ENCODE peak calls at places on chromosomes 3 and 15, in nine cellular contexts. One of them, this sample, is unnamed.
A peak's percentile ranks its signal among the peaks of the same experiment; 100 is the strongest.

GRCh38 chr3:31635586-31635985 is 102.9 kb downstream of the STT3B start:
- DNase-seq in NCI-H69: no peak
- DNase-seq in HTR-8/SVneo: no peak
- DNase-seq in astrocyte: no peak
- DNase-seq in left ventricle myocardium inferior: no peak
- DNase-seq in astrocyte of the spinal cord: no peak
- DNase-seq in tibial artery: no peak
- DNase-seq in hypothalamus: no peak
- DNase-seq in ELF-1: no peak
- DNase-seq in this sample: no peak

GRCh38 chr15:36831915-36832310 is 252.5 kb downstream of the CDIN1 start:
- DNase-seq in NCI-H69: peak; percentile 92
- DNase-seq in HTR-8/SVneo: no peak
- DNase-seq in astrocyte: no peak
- DNase-seq in left ventricle myocardium inferior: no peak
- DNase-seq in astrocyte of the spinal cord: no peak
- DNase-seq in tibial artery: no peak
- DNase-seq in hypothalamus: no peak
- DNase-seq in ELF-1: no peak
- DNase-seq in this sample: no peak

GRCh38 chr15:97316362-97316761 is 644.1 kb upstream of the ARRDC4 start:
- DNase-seq in NCI-H69: peak; percentile 44
- DNase-seq in HTR-8/SVneo: no peak
- DNase-seq in astrocyte: no peak
- DNase-seq in left ventricle myocardium inferior: no peak
- DNase-seq in astrocyte of the spinal cord: no peak
- DNase-seq in tibial artery: no peak
- DNase-seq in hypothalamus: no peak
- DNase-seq in ELF-1: peak; percentile 28
- DNase-seq in this sample: no peak

GRCh38 chr3:49998326-49998725 is 58.4 kb downstream of the RBM6 start:
- DNase-seq in NCI-H69: no peak
- DNase-seq in HTR-8/SVneo: peak; percentile 22
- DNase-seq in astrocyte: peak; percentile 32
- DNase-seq in left ventricle myocardium inferior: no peak
- DNase-seq in astrocyte of the spinal cord: peak; percentile 62
- DNase-seq in tibial artery: no peak
- DNase-seq in hypothalamus: no peak
- DNase-seq in ELF-1: no peak
- DNase-seq in this sample: no peak

GRCh38 chr3:67094769-67095168 is 96.7 kb downstream of the KBTBD8 start:
- DNase-seq in NCI-H69: peak; percentile 5
- DNase-seq in HTR-8/SVneo: no peak
- DNase-seq in astrocyte: no peak
- DNase-seq in left ventricle myocardium inferior: no peak
- DNase-seq in astrocyte of the spinal cord: no peak
- DNase-seq in tibial artery: no peak
- DNase-seq in hypothalamus: no peak
- DNase-seq in ELF-1: no peak
- DNase-seq in this sample: no peak

GRCh38 chr15:74790080-74790916 is 8.4 kb downstream of the CSK start:
- DNase-seq in NCI-H69: no peak
- DNase-seq in HTR-8/SVneo: peak; percentile 54
- DNase-seq in astrocyte: peak; percentile 91
- DNase-seq in left ventricle myocardium inferior: peak; percentile 82
- DNase-seq in astrocyte of the spinal cord: peak; percentile 95
- DNase-seq in tibial artery: peak; percentile 77
- DNase-seq in hypothalamus: peak; percentile 54
- DNase-seq in ELF-1: no peak
- DNase-seq in this sample: peak; percentile 94

GRCh38 chr3:100368421-100368820 is 32.5 kb downstream of the TOMM70 start:
- DNase-seq in NCI-H69: no peak
- DNase-seq in HTR-8/SVneo: no peak
- DNase-seq in astrocyte: no peak
- DNase-seq in left ventricle myocardium inferior: no peak
- DNase-seq in astrocyte of the spinal cord: no peak
- DNase-seq in tibial artery: no peak
- DNase-seq in hypothalamus: no peak
- DNase-seq in ELF-1: no peak
- DNase-seq in this sample: no peak

GRCh38 chr15:53072077-53072476 is 281.9 kb upstream of the ONECUT1 start:
- DNase-seq in NCI-H69: peak; percentile 58
- DNase-seq in HTR-8/SVneo: peak; percentile 10
- DNase-seq in astrocyte: peak; percentile 45
- DNase-seq in left ventricle myocardium inferior: no peak
- DNase-seq in astrocyte of the spinal cord: peak; percentile 17
- DNase-seq in tibial artery: no peak
- DNase-seq in hypothalamus: no peak
- DNase-seq in ELF-1: peak; percentile 67
- DNase-seq in this sample: no peak

GRCh38 chr3:51269466-51269865 is 115.6 kb upstream of the MANF start:
- DNase-seq in NCI-H69: no peak
- DNase-seq in HTR-8/SVneo: no peak
- DNase-seq in astrocyte: no peak
- DNase-seq in left ventricle myocardium inferior: no peak
- DNase-seq in astrocyte of the spinal cord: no peak
- DNase-seq in tibial artery: no peak
- DNase-seq in hypothalamus: no peak
- DNase-seq in ELF-1: peak; percentile 2
- DNase-seq in this sample: no peak

GRCh38 chr3:114496874-114497273 is 203.0 kb downstream of the TIGIT start:
- DNase-seq in NCI-H69: no peak
- DNase-seq in HTR-8/SVneo: peak; percentile 37
- DNase-seq in astrocyte: peak; percentile 27
- DNase-seq in left ventricle myocardium inferior: no peak
- DNase-seq in astrocyte of the spinal cord: peak; percentile 14
- DNase-seq in tibial artery: no peak
- DNase-seq in hypothalamus: no peak
- DNase-seq in ELF-1: no peak
- DNase-seq in this sample: no peak

GRCh38 chr3:160793853-160794252 is 37.8 kb downstream of the PPM1L start:
- DNase-seq in NCI-H69: no peak
- DNase-seq in HTR-8/SVneo: no peak
- DNase-seq in astrocyte: no peak
- DNase-seq in left ventricle myocardium inferior: no peak
- DNase-seq in astrocyte of the spinal cord: no peak
- DNase-seq in tibial artery: no peak
- DNase-seq in hypothalamus: no peak
- DNase-seq in ELF-1: no peak
- DNase-seq in this sample: no peak

GRCh38 chr15:95262866-95263564 is 1031.7 kb downstream of the MCTP2 start:
- DNase-seq in NCI-H69: no peak
- DNase-seq in HTR-8/SVneo: no peak
- DNase-seq in astrocyte: peak; percentile 91
- DNase-seq in left ventricle myocardium inferior: no peak
- DNase-seq in astrocyte of the spinal cord: peak; percentile 78
- DNase-seq in tibial artery: no peak
- DNase-seq in hypothalamus: no peak
- DNase-seq in ELF-1: no peak
- DNase-seq in this sample: no peak

GRCh38 chr3:111568906-111569305 is 26.2 kb downstream of the ZBED2 start:
- DNase-seq in NCI-H69: no peak
- DNase-seq in HTR-8/SVneo: no peak
- DNase-seq in astrocyte: peak; percentile 20
- DNase-seq in left ventricle myocardium inferior: no peak
- DNase-seq in astrocyte of the spinal cord: no peak
- DNase-seq in tibial artery: no peak
- DNase-seq in hypothalamus: no peak
- DNase-seq in ELF-1: no peak
- DNase-seq in this sample: no peak

GRCh38 chr15:46815765-46816164 is 901.5 kb upstream of the SEMA6D start:
- DNase-seq in NCI-H69: peak; percentile 88
- DNase-seq in HTR-8/SVneo: no peak
- DNase-seq in astrocyte: no peak
- DNase-seq in left ventricle myocardium inferior: peak; percentile 14
- DNase-seq in astrocyte of the spinal cord: no peak
- DNase-seq in tibial artery: no peak
- DNase-seq in hypothalamus: no peak
- DNase-seq in ELF-1: no peak
- DNase-seq in this sample: peak; percentile 18

GRCh38 chr15:40937762-40938529 is 8.8 kb downstream of the DLL4 start:
- DNase-seq in NCI-H69: peak; percentile 44
- DNase-seq in HTR-8/SVneo: peak; percentile 59
- DNase-seq in astrocyte: no peak
- DNase-seq in left ventricle myocardium inferior: no peak
- DNase-seq in astrocyte of the spinal cord: no peak
- DNase-seq in tibial artery: no peak
- DNase-seq in hypothalamus: no peak
- DNase-seq in ELF-1: peak; percentile 22
- DNase-seq in this sample: peak; percentile 79

This sample was measured in right cardiac atrium.